ENCODE peak calls at places on chromosomes 7 and 10, in ten cellular contexts. W is left lung, J is OCI-LY7, D is right lobe of liver, P is PC-3, Y is HCT116, R is gastrocnemius medialis, E is heart right ventricle, T is Peyer's patch, Q is psoas muscle. I is an unnamed sample. For H3K4me1, the result is how much of the 10 kb centered on the place peaks cover.

GRCh38 chr7:36291387-36292316 is 98.0 kb upstream of the ANLN start:
- DNase-seq in W (peak), J (peak), D (peak), P (peak), Y (peak), R (peak), E (peak), T (peak), Q (peak), I (peak)

GRCh38 chr7:50335795-50336754 is 31.6 kb downstream of the IKZF1 start:
- DNase-seq in W (no peak), J (peak), D (no peak), P (no peak), Y (no peak), R (no peak), E (no peak), T (peak), Q (peak), I (peak)

GRCh38 chr10:119973261-119973660 is 80.7 kb downstream of the SEC23IP start:
- DNase-seq in W (no peak), J (peak), D (no peak), P (peak), Y (peak), R (no peak), E (no peak), T (no peak), Q (no peak), I (no peak)

GRCh38 chr7:105637755-105638154 is 56.5 kb upstream of the EFCAB10 start:
- DNase-seq in W (no peak), J (no peak), D (no peak), P (no peak), Y (no peak), R (no peak), E (no peak), T (no peak), Q (no peak), I (no peak)

GRCh38 chr10:69278446-69278963 is at the start of gene HK1:
- DNase-seq in W (no peak), J (no peak), D (no peak), P (no peak), Y (no peak), R (no peak), E (peak), T (no peak), Q (no peak), I (no peak)

GRCh38 chr10:87090779-87091178 is 3.9 kb downstream of the GLUD1 start:
- DNase-seq in W (no peak), J (no peak), D (no peak), P (no peak), Y (no peak), R (no peak), E (no peak), T (no peak), Q (no peak), I (no peak)

GRCh38 chr7:94266278-94266677 is 128.4 kb upstream of the COL1A2 start:
- DNase-seq in W (no peak), J (no peak), D (no peak), P (no peak), Y (no peak), R (peak), E (peak), T (no peak), Q (no peak), I (no peak)

GRCh38 chr7:873367-874002 is 2.9 kb upstream of the GET4 start:
- DNase-seq in W (peak), J (peak), D (peak), P (peak), Y (peak), R (peak), E (peak), T (peak), Q (peak), I (peak)

GRCh38 chr7:77538908-77539212 is 1.8 kb downstream of the PTPN12 start:
- DNase-seq in W (no peak), J (no peak), D (no peak), P (no peak), Y (no peak), R (no peak), E (no peak), T (no peak), Q (no peak), I (no peak)

GRCh38 chr7:47326808-47327207 is 255.1 kb downstream of the TNS3 start:
- DNase-seq in W (no peak), J (no peak), D (peak), P (no peak), Y (no peak), R (no peak), E (peak), T (no peak), Q (no peak), I (peak)

GRCh38 chr10:64011871-64012714 is 490.9 kb downstream of the REEP3 start:
- DNase-seq in W (no peak), J (no peak), D (no peak), P (no peak), Y (no peak), R (no peak), E (no peak), T (no peak), Q (no peak), I (no peak)

GRCh38 chr10:66982792-66983481 is 57.1 kb downstream of the LRRTM3 start:
- DNase-seq in W (no peak), J (no peak), D (no peak), P (no peak), Y (no peak), R (no peak), E (no peak), T (no peak), Q (no peak), I (no peak)

GRCh38 chr7:30256459-30256858 is 27.9 kb upstream of the ZNRF2 start:
- DNase-seq in W (no peak), J (no peak), D (no peak), P (no peak), Y (no peak), R (no peak), E (no peak), T (no peak), Q (no peak), I (no peak)

GRCh38 chr7:144957998-144958397 is 122.1 kb upstream of the TPK1 start:
- DNase-seq in W (no peak), J (no peak), D (no peak), P (no peak), Y (no peak), R (no peak), E (no peak), T (no peak), Q (no peak), I (no peak)

GRCh38 chr10:117603081-117603480 is 60.5 kb downstream of the EMX2 start:
- DNase-seq in W (no peak), J (no peak), D (no peak), P (no peak), Y (no peak), R (no peak), E (no peak), T (no peak), Q (no peak), I (no peak)

GRCh38 chr7:27080844-27081423 is 14.9 kb downstream of the HOXA1 start:
- DNase-seq in W (no peak), J (no peak), D (no peak), P (peak), Y (no peak), R (no peak), E (no peak), T (no peak), Q (no peak), I (no peak)

GRCh38 chr7:113086431-113086888 is at the start of gene GPR85:
- DNase-seq in W (peak), J (no peak), D (peak), P (no peak), Y (no peak), R (peak), E (peak), T (peak), Q (peak), I (peak)

GRCh38 chr7:40530292-40530691 is 395.5 kb downstream of the SUGCT start:
- DNase-seq in W (no peak), J (no peak), D (no peak), P (no peak), Y (no peak), R (no peak), E (no peak), T (no peak), Q (no peak), I (no peak)

GRCh38 chr7:131249003-131249402 is 78.7 kb upstream of the MKLN1 start:
- DNase-seq in W (peak), J (no peak), D (no peak), P (peak), Y (no peak), R (peak), E (peak), T (peak), Q (peak), I (no peak)

GRCh38 chr7:116242177-116242576 is 31.8 kb downstream of the TES start:
- DNase-seq in W (no peak), J (no peak), D (no peak), P (no peak), Y (no peak), R (no peak), E (no peak), T (no peak), Q (no peak), I (no peak)

GRCh38 chr7:28984631-28985030 is 26.5 kb upstream of the TRIL start:
- DNase-seq in W (peak), J (no peak), D (no peak), P (peak), Y (no peak), R (peak), E (no peak), T (peak), Q (peak), I (peak)
- H3K4me1 ChIP-seq in W (under half), J (under half), D (under half), P (under half), Y (under half), R (under half), E (under half), T (under half), Q (under half), I (under half)

GRCh38 chr7:151676759-151677158 is 157.1 kb upstream of the RHEB start:
- DNase-seq in W (no peak), J (no peak), D (no peak), P (no peak), Y (no peak), R (no peak), E (no peak), T (no peak), Q (no peak), I (no peak)
- H3K4me1 ChIP-seq in W (under half), J (under half), D (under half), P (under half), Y (under half), R (under half), E (under half), T (under half), Q (under half), I (under half)

GRCh38 chr10:48598936-48599829 is 5.7 kb downstream of the ARHGAP22 start:
- DNase-seq in W (no peak), J (no peak), D (no peak), P (no peak), Y (no peak), R (no peak), E (no peak), T (no peak), Q (no peak), I (no peak)

GRCh38 chr10:48595533-48595932 is 9.3 kb downstream of the ARHGAP22 start:
- DNase-seq in W (no peak), J (no peak), D (no peak), P (no peak), Y (no peak), R (no peak), E (no peak), T (no peak), Q (no peak), I (no peak)

GRCh38 chr10:48599830-48600134 is 5.1 kb downstream of the ARHGAP22 start:
- DNase-seq in W (no peak), J (no peak), D (no peak), P (peak), Y (no peak), R (no peak), E (no peak), T (no peak), Q (no peak), I (no peak)

GRCh38 chr10:48600645-48601505 is 4.0 kb downstream of the ARHGAP22 start:
- DNase-seq in W (no peak), J (no peak), D (no peak), P (no peak), Y (no peak), R (no peak), E (no peak), T (no peak), Q (no peak), I (no peak)

GRCh38 chr10:48598243-48598935 is 6.5 kb downstream of the ARHGAP22 start:
- DNase-seq in W (no peak), J (no peak), D (no peak), P (no peak), Y (no peak), R (no peak), E (no peak), T (no peak), Q (no peak), I (no peak)
- H3K4me1 ChIP-seq in W (under half), J (under half), D (under half), P (under half), Y (under half), R (under half), E (under half), T (under half), Q (under half), I (under half)

GRCh38 chr10:71257292-71257997 is 45.1 kb downstream of the UNC5B start:
- DNase-seq in W (no peak), J (no peak), D (no peak), P (no peak), Y (no peak), R (no peak), E (no peak), T (no peak), Q (no peak), I (no peak)

GRCh38 chr10:71259282-71259681 is 46.9 kb downstream of the UNC5B start:
- DNase-seq in W (no peak), J (no peak), D (no peak), P (no peak), Y (no peak), R (no peak), E (no peak), T (no peak), Q (no peak), I (no peak)

GRCh38 chr10:71259815-71260501 is 47.6 kb downstream of the UNC5B start:
- DNase-seq in W (peak), J (no peak), D (no peak), P (no peak), Y (no peak), R (no peak), E (no peak), T (peak), Q (no peak), I (no peak)

GRCh38 chr10:71258046-71258445 is 45.7 kb downstream of the UNC5B start:
- DNase-seq in W (no peak), J (no peak), D (no peak), P (no peak), Y (no peak), R (no peak), E (no peak), T (no peak), Q (no peak), I (no peak)

GRCh38 chr10:71258446-71259145 is 46.2 kb downstream of the UNC5B start:
- DNase-seq in W (no peak), J (no peak), D (no peak), P (no peak), Y (no peak), R (no peak), E (no peak), T (no peak), Q (no peak), I (no peak)
- H3K4me1 ChIP-seq in W (under half), J (under half), D (under half), P (under half), Y (half or more), R (half or more), E (half or more), T (under half), Q (under half), I (half or more)

GRCh38 chr7:150368098-150368883 is at the start of gene REPIN1:
- DNase-seq in W (peak), J (peak), D (peak), P (peak), Y (peak), R (peak), E (peak), T (peak), Q (peak), I (peak)

GRCh38 chr7:150368884-150369739 is 490 bp downstream of the REPIN1 start:
- DNase-seq in W (peak), J (peak), D (peak), P (peak), Y (peak), R (peak), E (peak), T (peak), Q (peak), I (peak)

GRCh38 chr7:150367187-150367510 is 1.5 kb upstream of the REPIN1 start:
- DNase-seq in W (no peak), J (no peak), D (no peak), P (no peak), Y (no peak), R (no peak), E (no peak), T (no peak), Q (no peak), I (no peak)

GRCh38 chr7:150365673-150366398 is 2.8 kb upstream of the REPIN1 start:
- DNase-seq in W (no peak), J (no peak), D (no peak), P (no peak), Y (no peak), R (no peak), E (no peak), T (peak), Q (no peak), I (no peak)

DNA sequence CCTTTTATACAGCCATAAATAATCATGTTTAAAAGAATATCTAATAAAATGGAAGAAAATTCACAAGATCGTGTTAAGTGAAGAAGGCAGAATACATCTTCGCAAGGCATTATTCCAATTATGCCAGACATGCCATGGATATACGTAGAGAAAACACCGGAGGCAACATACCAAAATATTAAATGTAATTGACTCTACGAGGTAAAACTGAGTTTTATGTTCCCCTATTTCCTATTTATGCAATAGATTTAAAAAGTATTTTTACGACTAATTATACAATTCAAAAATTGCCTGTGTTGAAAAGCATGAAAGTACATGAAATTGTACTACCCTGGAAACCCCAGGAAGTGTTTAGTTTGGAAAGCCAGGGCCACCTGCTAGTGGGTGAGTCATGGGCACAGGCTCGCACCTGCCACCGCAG is 935 bp upstream of the REPIN1 start:
- DNase-seq in W (no peak), J (no peak), D (no peak), P (no peak), Y (no peak), R (no peak), E (no peak), T (no peak), Q (no peak), I (no peak)
- H3K4me1 ChIP-seq in W (under half), J (half or more), D (under half), P (under half), Y (under half), R (under half), E (under half), T (under half), Q (under half), I (under half)

DNA sequence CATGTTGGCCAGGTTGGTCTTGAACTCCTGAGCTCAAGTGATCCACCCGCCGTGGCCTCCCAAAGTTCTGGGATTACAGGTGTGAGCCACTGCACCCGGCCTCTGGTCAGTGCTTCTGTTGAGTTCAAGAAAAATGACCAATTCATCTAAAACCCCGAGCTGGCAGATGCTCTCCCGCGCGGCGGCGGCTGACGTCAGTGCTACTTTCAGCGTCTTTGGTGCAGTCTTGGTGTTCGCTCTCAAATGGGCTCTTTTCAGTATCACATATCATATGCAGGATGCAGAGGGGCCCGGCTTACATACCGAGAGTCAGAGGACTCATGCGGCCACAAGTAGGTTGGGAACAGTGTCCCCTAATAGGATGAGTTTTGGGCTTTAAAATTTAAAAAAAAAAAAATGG is 125.9 kb downstream of the CUX1 start:
- DNase-seq in W (no peak), J (no peak), D (no peak), P (no peak), Y (no peak), R (no peak), E (no peak), T (no peak), Q (no peak), I (no peak)
- H3K4me1 ChIP-seq in W (under half), J (half or more), D (under half), P (under half), Y (half or more), R (half or more), E (half or more), T (under half), Q (half or more), I (under half)

GRCh38 chr10:33233635-33234034 is 100.8 kb downstream of the NRP1 start:
- DNase-seq in W (no peak), J (no peak), D (no peak), P (no peak), Y (no peak), R (no peak), E (no peak), T (no peak), Q (no peak), I (no peak)
- H3K4me1 ChIP-seq in W (under half), J (under half), D (under half), P (under half), Y (under half), R (under half), E (half or more), T (under half), Q (under half), I (under half)

DNA sequence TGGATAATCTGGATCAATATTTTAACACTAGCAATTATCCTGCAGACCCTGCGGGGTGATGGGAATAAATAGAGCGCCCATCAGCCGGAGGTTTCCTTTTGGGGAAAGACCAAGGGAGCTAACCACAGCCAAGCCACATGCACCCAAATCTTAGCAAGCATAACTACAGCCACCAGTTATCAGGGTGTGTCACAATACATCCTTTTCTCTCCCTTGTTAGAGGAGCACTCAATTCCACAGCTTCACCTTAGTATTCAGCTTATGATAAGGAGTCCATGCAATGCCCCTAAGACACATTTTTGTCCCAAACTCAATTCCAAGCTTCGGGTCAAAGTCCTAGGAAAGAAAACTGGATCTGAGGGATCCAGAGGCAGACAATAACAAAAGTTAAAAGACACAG is 15.9 kb downstream of the TOMM7 start:
- DNase-seq in W (no peak), J (no peak), D (no peak), P (no peak), Y (no peak), R (no peak), E (no peak), T (no peak), Q (no peak), I (no peak)
- H3K4me1 ChIP-seq in W (under half), J (under half), D (under half), P (under half), Y (under half), R (under half), E (under half), T (under half), Q (under half), I (under half)

GRCh38 chr10:110081914-110082313 is 74.1 kb downstream of the ADD3 start:
- DNase-seq in W (peak), J (no peak), D (no peak), P (peak), Y (no peak), R (no peak), E (peak), T (no peak), Q (no peak), I (no peak)
- H3K4me1 ChIP-seq in W (half or more), J (under half), D (under half), P (under half), Y (under half), R (under half), E (under half), T (under half), Q (under half), I (under half)

GRCh38 chr10:113131611-113132330 is 181.7 kb downstream of the TCF7L2 start:
- DNase-seq in W (no peak), J (no peak), D (no peak), P (no peak), Y (no peak), R (peak), E (no peak), T (no peak), Q (no peak), I (no peak)

GRCh38 chr10:113132651-113133088 is 182.6 kb downstream of the TCF7L2 start:
- DNase-seq in W (no peak), J (no peak), D (no peak), P (no peak), Y (no peak), R (no peak), E (no peak), T (no peak), Q (no peak), I (peak)

GRCh38 chr10:113133497-113133896 is 183.4 kb downstream of the TCF7L2 start:
- DNase-seq in W (no peak), J (no peak), D (no peak), P (no peak), Y (no peak), R (no peak), E (no peak), T (no peak), Q (no peak), I (no peak)

GRCh38 chr10:113138937-113139585 is 189.0 kb downstream of the TCF7L2 start:
- DNase-seq in W (no peak), J (no peak), D (no peak), P (no peak), Y (no peak), R (no peak), E (no peak), T (no peak), Q (no peak), I (no peak)

GRCh38 chr10:113135025-113135424 is 185.0 kb downstream of the TCF7L2 start:
- DNase-seq in W (no peak), J (no peak), D (no peak), P (no peak), Y (no peak), R (no peak), E (no peak), T (no peak), Q (no peak), I (no peak)
- H3K4me1 ChIP-seq in W (half or more), J (under half), D (under half), P (under half), Y (under half), R (under half), E (under half), T (under half), Q (under half), I (under half)

I was measured in BE2C.